ENCODE peak calls at places on chromosomes 7 and 10, in ten cellular contexts. One of them, this sample, is unnamed.

GRCh38 chr7:86926732-86927131 is 132.7 kb downstream of the ELAPOR2 start:
- DNase-seq in heart right ventricle: no peak
- DNase-seq in BJ: no peak
- DNase-seq in hepatocyte: peak
- DNase-seq in fibroblast of lung: peak
- DNase-seq in mucosa of descending colon: no peak
- DNase-seq in transverse colon: no peak
- DNase-seq in GM23338: peak
- DNase-seq in cardiac muscle cell: peak
- DNase-seq in H9: no peak
- DNase-seq in this sample: peak

GRCh38 chr10:101291254-101292193 is 62.3 kb upstream of the LBX1 start:
- DNase-seq in transverse colon: peak
- DNase-seq in H9: peak
- DNase-seq in heart right ventricle: peak
- DNase-seq in mucosa of descending colon: peak
- DNase-seq in cardiac muscle cell: peak
- DNase-seq in GM23338: peak
- DNase-seq in fibroblast of lung: no peak
- DNase-seq in hepatocyte: peak
- DNase-seq in BJ: no peak
- DNase-seq in this sample: peak

GRCh38 chr7:42285383-42285824 is 48.4 kb upstream of the GLI3 start:
- DNase-seq in hepatocyte: no peak
- DNase-seq in heart right ventricle: no peak
- DNase-seq in cardiac muscle cell: no peak
- DNase-seq in BJ: no peak
- DNase-seq in GM23338: no peak
- DNase-seq in H9: no peak
- DNase-seq in fibroblast of lung: peak
- DNase-seq in transverse colon: no peak
- DNase-seq in mucosa of descending colon: no peak
- DNase-seq in this sample: no peak

GRCh38 chr10:33478675-33479125 is 144.2 kb upstream of the NRP1 start:
- DNase-seq in transverse colon: no peak
- DNase-seq in hepatocyte: peak
- DNase-seq in GM23338: no peak
- DNase-seq in BJ: no peak
- DNase-seq in H9: no peak
- DNase-seq in cardiac muscle cell: no peak
- DNase-seq in fibroblast of lung: no peak
- DNase-seq in mucosa of descending colon: no peak
- DNase-seq in heart right ventricle: no peak
- DNase-seq in this sample: no peak

GRCh38 chr10:22672594-22673392 is 41.6 kb downstream of the PIP4K2A start:
- DNase-seq in GM23338: no peak
- DNase-seq in transverse colon: no peak
- DNase-seq in BJ: no peak
- DNase-seq in hepatocyte: no peak
- DNase-seq in cardiac muscle cell: no peak
- DNase-seq in heart right ventricle: no peak
- DNase-seq in H9: no peak
- DNase-seq in mucosa of descending colon: no peak
- DNase-seq in fibroblast of lung: peak
- DNase-seq in this sample: no peak

GRCh38 chr10:76034236-76035009 is 603.0 kb downstream of the LRMDA start:
- DNase-seq in fibroblast of lung: no peak
- DNase-seq in heart right ventricle: no peak
- DNase-seq in GM23338: no peak
- DNase-seq in BJ: no peak
- DNase-seq in mucosa of descending colon: no peak
- DNase-seq in cardiac muscle cell: no peak
- DNase-seq in transverse colon: no peak
- DNase-seq in H9: no peak
- DNase-seq in hepatocyte: no peak
- DNase-seq in this sample: no peak

GRCh38 chr10:33735463-33735862 is 401.0 kb upstream of the NRP1 start:
- DNase-seq in fibroblast of lung: peak
- DNase-seq in BJ: peak
- DNase-seq in heart right ventricle: no peak
- DNase-seq in cardiac muscle cell: no peak
- DNase-seq in GM23338: no peak
- DNase-seq in hepatocyte: no peak
- DNase-seq in transverse colon: no peak
- DNase-seq in mucosa of descending colon: no peak
- DNase-seq in H9: no peak
- DNase-seq in this sample: no peak

GRCh38 chr10:7611909-7612308 is 54.9 kb downstream of the ITIH5 start:
- DNase-seq in cardiac muscle cell: no peak
- DNase-seq in transverse colon: no peak
- DNase-seq in mucosa of descending colon: no peak
- DNase-seq in fibroblast of lung: no peak
- DNase-seq in hepatocyte: no peak
- DNase-seq in H9: no peak
- DNase-seq in BJ: no peak
- DNase-seq in GM23338: no peak
- DNase-seq in heart right ventricle: no peak
- DNase-seq in this sample: no peak

GRCh38 chr10:96401036-96401435 is 42.2 kb upstream of the OPALIN start:
- DNase-seq in cardiac muscle cell: no peak
- DNase-seq in transverse colon: no peak
- DNase-seq in heart right ventricle: no peak
- DNase-seq in hepatocyte: no peak
- DNase-seq in BJ: no peak
- DNase-seq in H9: no peak
- DNase-seq in GM23338: no peak
- DNase-seq in fibroblast of lung: no peak
- DNase-seq in mucosa of descending colon: no peak
- DNase-seq in this sample: no peak

GRCh38 chr10:4541292-4541691 is 284.7 kb upstream of the AKR1E2 start:
- DNase-seq in mucosa of descending colon: peak
- DNase-seq in BJ: peak
- DNase-seq in transverse colon: peak
- DNase-seq in fibroblast of lung: peak
- DNase-seq in GM23338: no peak
- DNase-seq in cardiac muscle cell: peak
- DNase-seq in hepatocyte: peak
- DNase-seq in H9: no peak
- DNase-seq in heart right ventricle: no peak
- DNase-seq in this sample: peak

GRCh38 chr7:14125998-14126397 is 136.5 kb upstream of the ETV1 start:
- DNase-seq in transverse colon: no peak
- DNase-seq in fibroblast of lung: peak
- DNase-seq in heart right ventricle: no peak
- DNase-seq in mucosa of descending colon: no peak
- DNase-seq in GM23338: peak
- DNase-seq in BJ: no peak
- DNase-seq in cardiac muscle cell: no peak
- DNase-seq in hepatocyte: no peak
- DNase-seq in H9: no peak
- DNase-seq in this sample: no peak

GRCh38 chr10:112365451-112365850 is 8.5 kb upstream of the ACSL5 start:
- DNase-seq in fibroblast of lung: no peak
- DNase-seq in hepatocyte: no peak
- DNase-seq in GM23338: no peak
- DNase-seq in heart right ventricle: no peak
- DNase-seq in BJ: no peak
- DNase-seq in cardiac muscle cell: no peak
- DNase-seq in mucosa of descending colon: no peak
- DNase-seq in transverse colon: no peak
- DNase-seq in H9: no peak
- DNase-seq in this sample: no peak
- TF ChIP-seq CTCF in fibroblast of lung: no peak
- TF ChIP-seq CTCF in hepatocyte: no peak
- TF ChIP-seq CTCF in GM23338: no peak
- TF ChIP-seq CTCF in heart right ventricle: no peak
- TF ChIP-seq CTCF in BJ: no peak
- TF ChIP-seq CTCF in cardiac muscle cell: no peak
- TF ChIP-seq CTCF in mucosa of descending colon: no peak
- TF ChIP-seq CTCF in transverse colon: no peak
- TF ChIP-seq CTCF in H9: no peak
- TF ChIP-seq CTCF in this sample: no peak

DNA sequence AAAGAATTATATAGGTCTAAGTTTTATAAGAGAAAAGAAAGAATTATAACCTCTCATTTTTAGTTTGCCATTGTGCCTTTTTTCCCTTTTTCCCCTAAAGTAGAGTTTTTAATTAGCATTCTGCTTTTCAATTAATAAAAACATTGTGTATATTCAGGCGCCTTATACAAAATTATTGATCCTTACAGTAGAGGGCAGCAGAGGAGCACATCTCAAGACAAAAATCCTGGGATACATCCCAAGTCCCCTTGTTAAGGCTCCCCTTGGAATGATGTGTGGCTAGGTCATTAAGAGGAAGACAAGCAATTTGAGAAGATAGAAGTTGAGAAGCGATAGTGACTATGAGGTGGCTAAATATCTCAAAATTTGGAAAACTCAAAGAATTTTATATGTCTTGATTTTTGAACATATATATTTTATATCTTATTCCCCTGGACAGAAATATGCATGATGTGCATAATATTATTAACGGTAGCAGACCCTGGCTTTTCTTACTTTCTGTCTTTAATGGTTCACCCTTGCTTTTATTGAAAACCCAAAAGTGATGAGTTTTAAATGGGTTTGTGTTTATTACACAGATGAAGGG is 19.1 kb upstream of the TPK1 start:
- DNase-seq in fibroblast of lung: peak
- DNase-seq in GM23338: peak
- DNase-seq in BJ: no peak
- DNase-seq in H9: no peak
- DNase-seq in mucosa of descending colon: no peak
- DNase-seq in hepatocyte: peak
- DNase-seq in heart right ventricle: no peak
- DNase-seq in transverse colon: no peak
- DNase-seq in cardiac muscle cell: peak
- DNase-seq in this sample: no peak
- TF ChIP-seq CTCF in fibroblast of lung: peak
- TF ChIP-seq CTCF in GM23338: peak
- TF ChIP-seq CTCF in BJ: peak
- TF ChIP-seq CTCF in H9: peak
- TF ChIP-seq CTCF in mucosa of descending colon: no peak
- TF ChIP-seq CTCF in hepatocyte: peak
- TF ChIP-seq CTCF in heart right ventricle: peak
- TF ChIP-seq CTCF in transverse colon: peak
- TF ChIP-seq CTCF in cardiac muscle cell: peak
- TF ChIP-seq CTCF in this sample: peak

DNA sequence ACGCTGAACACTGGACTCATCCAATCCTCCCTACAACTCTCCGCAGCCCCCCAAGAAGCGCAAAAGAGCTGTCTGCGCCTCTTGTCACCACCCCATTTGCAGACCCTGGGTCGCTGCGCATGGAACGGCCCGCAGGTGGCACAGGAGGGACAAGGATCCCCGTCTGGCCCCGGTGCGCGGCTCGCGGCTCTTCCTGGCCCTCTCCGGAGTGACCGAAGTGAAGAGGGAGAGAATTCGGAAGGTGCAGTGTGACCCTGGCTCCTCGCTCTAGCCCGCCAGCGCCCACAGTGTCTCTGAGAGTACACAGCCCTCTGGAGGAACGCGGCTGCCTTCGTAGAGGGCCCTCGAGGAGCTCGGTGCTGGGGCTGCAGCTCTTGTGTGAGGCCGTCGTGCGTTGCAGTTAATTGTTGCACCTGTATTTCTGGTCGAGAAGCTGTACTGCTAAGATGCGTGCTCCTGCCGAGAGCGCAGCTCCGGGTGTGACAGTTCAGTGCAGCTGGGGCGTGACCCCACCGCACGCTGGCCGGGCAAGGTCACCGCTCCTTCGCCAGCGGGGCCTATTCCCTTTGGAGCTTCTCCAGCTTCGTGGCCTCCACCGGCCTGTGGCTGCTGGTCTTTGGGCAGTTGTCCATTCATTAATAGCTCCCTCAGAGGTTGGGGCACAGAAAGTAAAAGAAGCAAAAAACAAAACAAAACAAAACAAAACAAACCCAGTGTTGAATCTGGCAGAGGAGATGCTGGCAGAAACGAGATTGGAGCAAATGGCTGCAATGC is 119.0 kb downstream of the SEC23IP start:
- DNase-seq in heart right ventricle: no peak
- DNase-seq in H9: peak
- DNase-seq in hepatocyte: no peak
- DNase-seq in GM23338: peak
- DNase-seq in fibroblast of lung: no peak
- DNase-seq in cardiac muscle cell: no peak
- DNase-seq in mucosa of descending colon: peak
- DNase-seq in BJ: no peak
- DNase-seq in transverse colon: peak
- DNase-seq in this sample: no peak
- TF ChIP-seq CTCF in heart right ventricle: no peak
- TF ChIP-seq CTCF in H9: peak
- TF ChIP-seq CTCF in hepatocyte: no peak
- TF ChIP-seq CTCF in GM23338: peak
- TF ChIP-seq CTCF in fibroblast of lung: no peak
- TF ChIP-seq CTCF in cardiac muscle cell: no peak
- TF ChIP-seq CTCF in mucosa of descending colon: no peak
- TF ChIP-seq CTCF in BJ: no peak
- TF ChIP-seq CTCF in transverse colon: no peak
- TF ChIP-seq CTCF in this sample: no peak

GRCh38 chr7:63096141-63096540 is 902.5 kb upstream of the ZNF722 start:
- DNase-seq in H9: no peak
- DNase-seq in hepatocyte: no peak
- DNase-seq in heart right ventricle: no peak
- DNase-seq in BJ: no peak
- DNase-seq in GM23338: no peak
- DNase-seq in cardiac muscle cell: no peak
- DNase-seq in fibroblast of lung: no peak
- DNase-seq in transverse colon: no peak
- DNase-seq in mucosa of descending colon: no peak
- DNase-seq in this sample: no peak

GRCh38 chr7:63087575-63088190 is 911.0 kb upstream of the ZNF722 start:
- DNase-seq in hepatocyte: no peak
- DNase-seq in heart right ventricle: no peak
- DNase-seq in cardiac muscle cell: no peak
- DNase-seq in transverse colon: no peak
- DNase-seq in GM23338: no peak
- DNase-seq in fibroblast of lung: no peak
- DNase-seq in mucosa of descending colon: no peak
- DNase-seq in H9: no peak
- DNase-seq in BJ: no peak
- DNase-seq in this sample: no peak

GRCh38 chr7:63092951-63093350 is 905.7 kb upstream of the ZNF722 start:
- DNase-seq in hepatocyte: no peak
- DNase-seq in H9: no peak
- DNase-seq in cardiac muscle cell: no peak
- DNase-seq in heart right ventricle: no peak
- DNase-seq in transverse colon: no peak
- DNase-seq in mucosa of descending colon: no peak
- DNase-seq in BJ: no peak
- DNase-seq in fibroblast of lung: no peak
- DNase-seq in GM23338: no peak
- DNase-seq in this sample: no peak

DNA sequence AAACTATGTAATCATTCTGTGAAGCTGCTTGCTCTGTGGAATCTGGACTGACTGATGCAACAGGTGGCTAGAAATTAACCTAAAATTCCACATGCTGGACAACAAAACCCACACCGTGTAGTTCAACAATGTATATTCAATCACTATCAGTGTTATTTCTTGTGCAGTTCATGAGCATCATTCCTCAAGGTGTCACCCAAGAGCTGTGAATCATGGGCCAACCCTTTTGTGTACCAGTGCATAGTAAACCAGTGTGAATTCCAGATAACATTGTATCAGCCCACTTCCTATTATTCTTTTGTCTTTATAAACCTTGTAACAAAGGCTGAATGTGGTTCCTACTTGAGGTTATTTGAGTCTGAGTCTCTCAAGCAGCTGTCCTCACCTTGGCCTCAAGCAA is 905.2 kb upstream of the ZNF722 start:
- DNase-seq in fibroblast of lung: no peak
- DNase-seq in H9: no peak
- DNase-seq in heart right ventricle: no peak
- DNase-seq in hepatocyte: no peak
- DNase-seq in BJ: no peak
- DNase-seq in GM23338: no peak
- DNase-seq in cardiac muscle cell: no peak
- DNase-seq in mucosa of descending colon: no peak
- DNase-seq in transverse colon: no peak
- DNase-seq in this sample: no peak
- TF ChIP-seq CTCF in fibroblast of lung: no peak
- TF ChIP-seq CTCF in H9: no peak
- TF ChIP-seq CTCF in heart right ventricle: no peak
- TF ChIP-seq CTCF in hepatocyte: no peak
- TF ChIP-seq CTCF in BJ: no peak
- TF ChIP-seq CTCF in GM23338: no peak
- TF ChIP-seq CTCF in cardiac muscle cell: no peak
- TF ChIP-seq CTCF in mucosa of descending colon: no peak
- TF ChIP-seq CTCF in transverse colon: no peak
- TF ChIP-seq CTCF in this sample: no peak